ENCODE peak calls at places on chromosomes 3 and 15, in seven cellular contexts. S, I, V, O, Z, D and W are unnamed samples.

GRCh38 chr15:49831206-49831965 is 210.5 kb downstream of the DTWD1 start:
- DNase-seq in D (peak), I (no peak), V (peak), O (peak), Z (peak), S (no peak), W (peak)

GRCh38 chr3:47425383-47425778 is 44.6 kb downstream of the PTPN23 start:
- DNase-seq in V (no peak), O (no peak), I (no peak), Z (no peak), S (no peak), D (no peak), W (no peak)

GRCh38 chr3:185448107-185448506 is 50.7 kb downstream of the TMEM41A start:
- DNase-seq in S (no peak), Z (no peak), I (no peak), V (no peak), O (no peak), D (no peak), W (no peak)

GRCh38 chr15:65902373-65902772 is 33.1 kb downstream of the RAB11A start:
- DNase-seq in I (peak), D (peak), V (peak), Z (no peak), S (no peak), O (no peak), W (no peak)

GRCh38 chr3:98612996-98613517 is 19.6 kb upstream of the CPOX start:
- DNase-seq in D (no peak), I (peak), S (no peak), Z (no peak), O (no peak), V (no peak), W (no peak)

GRCh38 chr3:109364088-109364487 is 26.7 kb upstream of the DPPA4 start:
- DNase-seq in Z (no peak), O (no peak), D (no peak), V (no peak), S (no peak), I (no peak), W (no peak)

GRCh38 chr15:39181901-39182300 is 399.0 kb upstream of the THBS1 start:
- DNase-seq in S (no peak), O (no peak), V (peak), Z (no peak), D (no peak), I (no peak), W (no peak)

GRCh38 chr15:79623488-79623887 is 191.4 kb downstream of the MINAR1 start:
- DNase-seq in S (no peak), D (no peak), V (no peak), Z (no peak), O (no peak), I (no peak), W (no peak)

GRCh38 chr3:171690291-171690690 is 120.0 kb downstream of the PLD1 start:
- DNase-seq in D (no peak), I (no peak), S (no peak), O (no peak), Z (no peak), V (no peak), W (no peak)

GRCh38 chr3:188051801-188052228 is 102.1 kb upstream of the LPP start:
- DNase-seq in O (no peak), I (no peak), S (no peak), Z (no peak), V (no peak), D (peak), W (no peak)

GRCh38 chr3:36525115-36525711 is 144.9 kb downstream of the STAC start:
- DNase-seq in D (peak), S (no peak), Z (peak), O (no peak), I (no peak), V (peak), W (peak)

GRCh38 chr3:183122257-183122932 is 23.1 kb upstream of the MCCC1 start:
- DNase-seq in S (no peak), O (peak), V (peak), D (peak), I (no peak), Z (peak), W (peak)

GRCh38 chr3:73719877-73720276 is 95.1 kb upstream of the PDZRN3 start:
- DNase-seq in V (peak), S (no peak), I (no peak), Z (no peak), O (peak), D (peak), W (no peak)

GRCh38 chr3:4503050-4503449 is 9.9 kb downstream of the ITPR1 start:
- DNase-seq in D (no peak), O (no peak), S (no peak), Z (no peak), I (no peak), V (no peak), W (no peak)

GRCh38 chr3:53506110-53506762 is 11.8 kb downstream of the CACNA1D start:
- DNase-seq in Z (no peak), O (no peak), I (no peak), V (peak), S (no peak), D (no peak), W (no peak)

GRCh38 chr3:117165611-117166051 is 456.1 kb downstream of the TUSC7 start:
- DNase-seq in Z (no peak), D (no peak), O (peak), S (no peak), I (no peak), V (no peak), W (no peak)

GRCh38 chr15:97728791-97729190 is 231.7 kb upstream of the ARRDC4 start:
- DNase-seq in Z (no peak), D (no peak), V (no peak), O (no peak), S (no peak), I (no peak), W (no peak)

GRCh38 chr3:44682182-44682896 is 30.1 kb upstream of the ZNF502 start:
- DNase-seq in O (peak), Z (peak), V (no peak), S (no peak), I (no peak), D (peak), W (no peak)

GRCh38 chr3:128133273-128133883 is 9.8 kb upstream of the RUVBL1 start:
- DNase-seq in O (no peak), V (peak), D (peak), I (no peak), S (peak), Z (no peak), W (peak)

GRCh38 chr3:107188262-107188661 is 189.0 kb upstream of the CCDC54 start:
- DNase-seq in O (no peak), V (no peak), I (no peak), S (no peak), D (no peak), Z (no peak), W (no peak)

GRCh38 chr15:65695073-65695472 is 73.3 kb downstream of the SLC24A1 start:
- DNase-seq in D (no peak), I (no peak), O (no peak), S (no peak), V (no peak), Z (no peak), W (no peak)

GRCh38 chr3:46666471-46666845 is 27.0 kb downstream of the ALS2CL start:
- DNase-seq in O (no peak), V (no peak), Z (no peak), S (no peak), I (no peak), D (no peak), W (no peak)

GRCh38 chr15:69539316-69539715 is 86.7 kb downstream of the RPLP1 start:
- DNase-seq in I (no peak), V (no peak), S (no peak), Z (no peak), D (no peak), O (no peak), W (no peak)

DNA sequence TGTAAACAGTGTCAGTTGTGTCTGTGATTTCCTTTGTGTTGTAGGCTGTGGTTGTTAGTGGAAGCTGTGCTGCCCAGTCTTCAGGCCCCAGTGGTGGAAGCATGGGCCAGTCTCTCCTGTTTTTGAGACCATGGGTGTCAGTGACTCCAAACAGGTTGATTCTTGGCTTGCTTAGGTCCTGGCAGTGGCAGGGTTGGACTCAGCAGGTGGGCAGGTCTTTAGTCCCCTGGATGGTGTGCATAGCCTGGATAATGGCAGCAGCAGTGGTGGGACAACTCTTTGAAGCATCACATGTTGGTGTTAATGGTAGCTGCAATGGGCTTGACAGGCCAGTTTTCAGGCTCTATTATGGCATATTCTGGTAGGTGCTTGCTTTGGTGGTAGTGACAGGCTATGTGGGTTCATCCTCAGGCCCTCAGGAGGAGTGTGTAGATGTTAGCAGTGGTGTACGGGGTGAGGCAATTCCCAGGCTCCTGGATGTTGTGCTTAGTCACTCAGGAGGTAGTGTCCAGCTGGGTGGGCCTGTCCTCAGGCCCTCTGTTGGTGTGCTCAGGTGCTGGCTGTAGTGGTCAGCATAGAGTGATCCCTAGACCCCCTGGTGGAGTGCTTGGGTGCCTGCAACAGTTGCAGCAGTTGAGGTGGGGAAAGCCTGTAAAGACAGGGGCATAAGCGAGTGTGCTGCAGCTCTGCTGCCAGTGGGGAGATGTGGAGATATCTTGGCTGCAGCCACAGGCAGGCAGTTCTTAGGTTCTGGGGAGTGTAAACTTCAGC is 596.7 kb downstream of the PDCD6IP start:
- DNase-seq in V (no peak), D (no peak), Z (no peak), S (no peak), O (no peak), I (no peak), W (no peak)
- TF ChIP-seq CTCF in V (no peak), D (no peak), Z (no peak), S (no peak), O (no peak), I (no peak), W (no peak)

GRCh38 chr15:63507878-63508818 is 3.8 kb downstream of the USP3 start:
- DNase-seq in V (no peak), S (no peak), O (no peak), Z (no peak), D (no peak), I (no peak), W (no peak)

GRCh38 chr15:63510548-63510940 is 6.2 kb downstream of the USP3 start:
- DNase-seq in O (no peak), V (no peak), D (no peak), Z (no peak), I (no peak), S (no peak), W (no peak)

GRCh38 chr15:63512148-63512547 is 7.8 kb downstream of the USP3 start:
- DNase-seq in O (no peak), D (no peak), V (no peak), Z (no peak), S (no peak), I (no peak), W (no peak)

GRCh38 chr15:63509056-63509696 is 4.8 kb downstream of the USP3 start:
- DNase-seq in I (no peak), V (no peak), D (no peak), Z (no peak), O (no peak), S (no peak), W (no peak)

DNA sequence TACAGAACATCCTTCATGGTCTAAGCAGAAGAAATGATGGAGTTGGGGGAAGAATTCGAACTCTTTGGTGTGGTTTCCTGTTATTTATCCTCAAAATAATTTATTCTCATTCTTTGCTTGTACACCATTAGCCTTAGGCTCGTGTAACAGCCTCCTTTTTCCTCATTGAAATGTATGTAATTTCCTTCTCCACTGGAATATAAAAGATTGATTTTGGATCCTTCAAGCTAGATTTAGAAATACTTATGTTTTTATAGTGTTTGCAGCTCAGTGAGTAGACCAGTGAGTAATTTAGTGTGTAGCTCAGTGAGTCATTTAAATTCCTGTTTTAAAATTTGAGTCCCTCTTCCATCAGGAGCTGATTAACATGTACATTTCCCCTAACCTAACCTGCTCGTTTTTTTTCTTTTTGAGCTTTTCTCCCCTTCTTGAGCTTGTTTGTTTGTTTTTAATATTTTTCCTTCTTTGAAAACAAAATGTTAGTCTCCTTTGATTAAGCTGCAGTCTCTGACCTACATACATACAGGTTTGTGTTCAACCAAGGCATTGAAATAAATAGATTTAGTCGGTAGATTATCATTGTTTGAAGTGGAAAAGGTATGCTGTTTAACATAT is 5.6 kb downstream of the USP3 start:
- DNase-seq in S (no peak), D (peak), O (no peak), Z (no peak), V (no peak), I (no peak), W (no peak)
- H3K4me3 ChIP-seq in S (no peak), D (no peak), O (no peak), Z (no peak), V (no peak), I (no peak), W (peak)

GRCh38 chr3:42605550-42606173 is 5.2 kb downstream of the NKTR start:
- DNase-seq in V (no peak), Z (no peak), S (no peak), O (no peak), I (no peak), D (no peak), W (no peak)

GRCh38 chr3:42601898-42602581 is 1.6 kb downstream of the NKTR start:
- DNase-seq in V (peak), D (peak), Z (no peak), O (no peak), S (no peak), I (no peak), W (no peak)

GRCh38 chr3:42600111-42600957 is at the start of gene NKTR:
- DNase-seq in I (peak), V (peak), D (peak), Z (peak), O (peak), S (peak), W (peak)

GRCh38 chr3:42602961-42603360 is 2.5 kb downstream of the NKTR start:
- DNase-seq in Z (no peak), S (no peak), I (no peak), V (no peak), D (no peak), O (no peak), W (no peak)

GRCh38 chr3:42600958-42601675 is 631 bp downstream of the NKTR start:
- DNase-seq in V (peak), Z (peak), S (peak), O (no peak), I (no peak), D (peak), W (peak)
- TF ChIP-seq CTCF in V (no peak), Z (no peak), S (peak), O (no peak), I (no peak), D (peak), W (no peak)

DNA sequence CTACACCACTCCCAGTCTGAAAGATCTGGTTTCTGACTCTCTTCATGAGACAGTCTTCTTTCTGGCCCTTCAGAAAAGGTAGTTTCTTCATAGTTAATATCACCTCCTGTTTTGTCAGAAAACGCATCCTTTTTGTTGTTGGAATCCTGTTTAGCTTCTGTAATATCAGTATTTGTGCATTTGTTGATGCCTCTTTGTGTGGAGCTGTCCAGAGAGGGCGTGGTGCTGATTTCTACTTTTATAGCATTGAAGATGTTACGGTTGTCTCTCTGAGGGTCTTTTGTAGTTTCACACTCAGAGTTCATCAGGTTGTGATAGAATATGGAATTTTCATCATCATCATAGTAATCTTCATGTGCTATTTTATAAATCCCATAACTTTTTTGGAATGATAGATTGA is 8.9 kb downstream of the GPR149 start:
- DNase-seq in V (peak), O (no peak), Z (peak), D (peak), I (no peak), S (no peak), W (no peak)
- H3K4me3 ChIP-seq in V (no peak), O (no peak), Z (no peak), D (no peak), I (no peak), S (no peak), W (no peak)